ENCODE peak calls at places on chromosome 21, in five cellular contexts. One of them, this sample, is unnamed.

GRCh38 chr21:44736291-44737004 is 25.1 kb upstream of the TSPEAR start:
- DNase-seq in nephron progenitor cell: no peak
- DNase-seq in AG09309: no peak
- DNase-seq in LHCN-M2: no peak
- DNase-seq in RWPE1: peak; percentile 73
- DNase-seq in this sample: no peak

GRCh38 chr21:28142692-28143091 is 850.0 kb downstream of the LTN1 start:
- DNase-seq in nephron progenitor cell: no peak
- DNase-seq in AG09309: no peak
- DNase-seq in LHCN-M2: peak; percentile 78
- DNase-seq in RWPE1: no peak
- DNase-seq in this sample: peak; percentile 77

GRCh38 chr21:35252831-35253230 is 203.7 kb upstream of the RUNX1 start:
- DNase-seq in nephron progenitor cell: no peak
- DNase-seq in AG09309: peak; percentile 62
- DNase-seq in LHCN-M2: peak; percentile 97
- DNase-seq in RWPE1: no peak
- DNase-seq in this sample: peak; percentile 70

GRCh38 chr21:42746593-42747266 is 93.3 kb downstream of the PDE9A start:
- DNase-seq in nephron progenitor cell: no peak
- DNase-seq in AG09309: no peak
- DNase-seq in LHCN-M2: no peak
- DNase-seq in RWPE1: no peak
- DNase-seq in this sample: no peak

GRCh38 chr21:10272216-10272615 is 249.2 kb upstream of the TPTE start:
- DNase-seq in nephron progenitor cell: no peak
- DNase-seq in AG09309: no peak
- DNase-seq in LHCN-M2: no peak
- DNase-seq in RWPE1: no peak
- DNase-seq in this sample: no peak

GRCh38 chr21:10418649-10419048 is 102.7 kb upstream of the TPTE start:
- DNase-seq in nephron progenitor cell: no peak
- DNase-seq in AG09309: no peak
- DNase-seq in LHCN-M2: no peak
- DNase-seq in RWPE1: no peak
- DNase-seq in this sample: no peak

GRCh38 chr21:41678944-41679343 is 87.9 kb downstream of the RIPK4 start:
- DNase-seq in nephron progenitor cell: peak; percentile 86
- DNase-seq in AG09309: peak; percentile 90
- DNase-seq in LHCN-M2: peak; percentile 97
- DNase-seq in RWPE1: peak; percentile 97
- DNase-seq in this sample: peak; percentile 97

GRCh38 chr21:32604484-32604883 is 7.7 kb downstream of the CFAP298 start:
- DNase-seq in nephron progenitor cell: no peak
- DNase-seq in AG09309: no peak
- DNase-seq in LHCN-M2: no peak
- DNase-seq in RWPE1: no peak
- DNase-seq in this sample: no peak

GRCh38 chr21:16476056-16476850 is 746.5 kb downstream of the USP25 start:
- DNase-seq in nephron progenitor cell: no peak
- DNase-seq in AG09309: no peak
- DNase-seq in LHCN-M2: peak; percentile 19
- DNase-seq in RWPE1: no peak
- DNase-seq in this sample: no peak

GRCh38 chr21:26490771-26491170 is 82.3 kb downstream of the CYYR1 start:
- DNase-seq in nephron progenitor cell: no peak
- DNase-seq in AG09309: no peak
- DNase-seq in LHCN-M2: peak; percentile 75
- DNase-seq in RWPE1: no peak
- DNase-seq in this sample: no peak

GRCh38 chr21:8990326-8991087 is 1530.9 kb upstream of the TPTE start:
- DNase-seq in nephron progenitor cell: no peak
- DNase-seq in AG09309: no peak
- DNase-seq in LHCN-M2: no peak
- DNase-seq in RWPE1: no peak
- DNase-seq in this sample: no peak